ENCODE peak calls at places on chromosome 4, in five cellular contexts. One of them, this sample, is unnamed. For H3K4me1, the result is how much of the 10 kb centered on the place peaks cover.

GRCh38 chr4:126807132-126807531 is 825.6 kb upstream of the INTU start:
- DNase-seq in uterus: no peak
- DNase-seq in upper lobe of left lung: no peak
- DNase-seq in left ventricle myocardium inferior: no peak
- DNase-seq in adrenal gland: no peak
- DNase-seq in this sample: no peak

GRCh38 chr4:22500128-22500611 is 15.7 kb downstream of the ADGRA3 start:
- DNase-seq in adrenal gland: no peak
- DNase-seq in upper lobe of left lung: peak
- DNase-seq in left ventricle myocardium inferior: peak
- DNase-seq in uterus: no peak
- DNase-seq in this sample: no peak

GRCh38 chr4:139200102-139200501 is 23.1 kb upstream of the ELF2 start:
- DNase-seq in upper lobe of left lung: no peak
- DNase-seq in adrenal gland: no peak
- DNase-seq in uterus: no peak
- DNase-seq in left ventricle myocardium inferior: no peak
- DNase-seq in this sample: no peak

GRCh38 chr4:171288816-171289432 is 524.3 kb upstream of the GALNTL6 start:
- DNase-seq in left ventricle myocardium inferior: no peak
- DNase-seq in upper lobe of left lung: no peak
- DNase-seq in adrenal gland: no peak
- DNase-seq in uterus: no peak
- DNase-seq in this sample: no peak

GRCh38 chr4:55768291-55768690 is 51.3 kb upstream of the EXOC1L start:
- DNase-seq in uterus: no peak
- DNase-seq in left ventricle myocardium inferior: no peak
- DNase-seq in adrenal gland: no peak
- DNase-seq in upper lobe of left lung: no peak
- DNase-seq in this sample: no peak

GRCh38 chr4:123419885-123420743 is 23.5 kb downstream of the SPRY1 start:
- DNase-seq in uterus: no peak
- DNase-seq in upper lobe of left lung: no peak
- DNase-seq in left ventricle myocardium inferior: no peak
- DNase-seq in adrenal gland: no peak
- DNase-seq in this sample: no peak

GRCh38 chr4:13432453-13432852 is 51.7 kb downstream of the RAB28 start:
- DNase-seq in adrenal gland: no peak
- DNase-seq in uterus: no peak
- DNase-seq in left ventricle myocardium inferior: no peak
- DNase-seq in upper lobe of left lung: no peak
- DNase-seq in this sample: no peak

GRCh38 chr4:150305995-150306394 is 227.8 kb downstream of the DCLK2 start:
- DNase-seq in adrenal gland: no peak
- DNase-seq in upper lobe of left lung: no peak
- DNase-seq in left ventricle myocardium inferior: no peak
- DNase-seq in uterus: no peak
- DNase-seq in this sample: no peak

GRCh38 chr4:112765317-112765989 is 128.5 kb downstream of the LARP7 start:
- DNase-seq in upper lobe of left lung: no peak
- DNase-seq in uterus: no peak
- DNase-seq in left ventricle myocardium inferior: no peak
- DNase-seq in adrenal gland: no peak
- DNase-seq in this sample: no peak

GRCh38 chr4:80073362-80074008 is 456 bp upstream of the ANTXR2 start:
- DNase-seq in uterus: no peak
- DNase-seq in upper lobe of left lung: no peak
- DNase-seq in adrenal gland: no peak
- DNase-seq in left ventricle myocardium inferior: no peak
- DNase-seq in this sample: no peak

GRCh38 chr4:2166253-2166652 is 75.7 kb downstream of the HAUS3 start:
- DNase-seq in upper lobe of left lung: no peak
- DNase-seq in uterus: no peak
- DNase-seq in adrenal gland: no peak
- DNase-seq in left ventricle myocardium inferior: no peak
- DNase-seq in this sample: no peak

GRCh38 chr4:133130171-133130570 is 18.9 kb upstream of the PCDH10 start:
- DNase-seq in upper lobe of left lung: no peak
- DNase-seq in adrenal gland: no peak
- DNase-seq in left ventricle myocardium inferior: no peak
- DNase-seq in uterus: no peak
- DNase-seq in this sample: no peak

GRCh38 chr4:156476359-156476758 is 495.2 kb downstream of the PDGFC start:
- DNase-seq in adrenal gland: no peak
- DNase-seq in upper lobe of left lung: no peak
- DNase-seq in uterus: no peak
- DNase-seq in left ventricle myocardium inferior: no peak
- DNase-seq in this sample: no peak

GRCh38 chr4:29983890-29984289 is 736.3 kb upstream of the PCDH7 start:
- DNase-seq in left ventricle myocardium inferior: no peak
- DNase-seq in uterus: no peak
- DNase-seq in upper lobe of left lung: no peak
- DNase-seq in adrenal gland: no peak
- DNase-seq in this sample: no peak

GRCh38 chr4:95165926-95166524 is 382.7 kb downstream of the UNC5C start:
- DNase-seq in adrenal gland: peak
- DNase-seq in uterus: peak
- DNase-seq in upper lobe of left lung: no peak
- DNase-seq in left ventricle myocardium inferior: no peak
- DNase-seq in this sample: no peak

GRCh38 chr4:36325499-36325898 is 44.1 kb downstream of the DTHD1 start:
- DNase-seq in upper lobe of left lung: no peak
- DNase-seq in left ventricle myocardium inferior: no peak
- DNase-seq in adrenal gland: no peak
- DNase-seq in uterus: no peak
- DNase-seq in this sample: no peak

GRCh38 chr4:65917486-65917885 is 247.2 kb upstream of the EPHA5 start:
- DNase-seq in uterus: no peak
- DNase-seq in upper lobe of left lung: no peak
- DNase-seq in adrenal gland: no peak
- DNase-seq in left ventricle myocardium inferior: no peak
- DNase-seq in this sample: no peak

GRCh38 chr4:154164931-154165839 is 326.4 kb downstream of the DCHS2 start:
- DNase-seq in adrenal gland: no peak
- DNase-seq in left ventricle myocardium inferior: no peak
- DNase-seq in uterus: no peak
- DNase-seq in upper lobe of left lung: peak
- DNase-seq in this sample: no peak

GRCh38 chr4:88841635-88842034 is 144.0 kb upstream of the NAP1L5 start:
- DNase-seq in left ventricle myocardium inferior: no peak
- DNase-seq in upper lobe of left lung: no peak
- DNase-seq in uterus: no peak
- DNase-seq in adrenal gland: no peak
- DNase-seq in this sample: no peak

GRCh38 chr4:122005064-122005755 is 53.4 kb upstream of the TRPC3 start:
- DNase-seq in adrenal gland: no peak
- DNase-seq in uterus: no peak
- DNase-seq in upper lobe of left lung: no peak
- DNase-seq in left ventricle myocardium inferior: no peak
- DNase-seq in this sample: no peak

GRCh38 chr4:40003986-40004385 is 26.3 kb upstream of the PDS5A start:
- DNase-seq in left ventricle myocardium inferior: no peak
- DNase-seq in upper lobe of left lung: peak
- DNase-seq in adrenal gland: no peak
- DNase-seq in uterus: no peak
- DNase-seq in this sample: peak

DNA sequence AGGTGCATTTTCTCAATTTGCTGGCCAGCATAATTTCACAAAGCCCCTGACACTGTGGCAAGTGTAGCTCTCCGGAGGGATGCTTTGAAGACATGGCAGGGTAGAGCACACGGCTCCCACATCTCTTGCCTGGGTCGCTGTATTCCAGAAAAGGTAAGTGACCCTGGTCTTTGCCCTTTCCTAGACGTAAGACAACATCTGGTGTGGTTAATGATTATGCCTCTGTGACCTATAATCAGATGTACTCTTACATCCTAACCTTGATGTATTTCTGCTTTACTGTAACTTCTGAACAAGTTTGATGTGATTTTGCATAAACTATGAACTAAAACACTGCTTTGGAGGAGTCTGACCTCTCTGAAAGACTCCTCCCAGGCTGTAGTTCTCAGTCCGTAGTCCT is 59.1 kb upstream of the ACSL1 start:
- DNase-seq in adrenal gland: no peak
- DNase-seq in left ventricle myocardium inferior: no peak
- DNase-seq in uterus: no peak
- DNase-seq in upper lobe of left lung: no peak
- DNase-seq in this sample: no peak
- H3K4me1 ChIP-seq in adrenal gland: under half
- H3K4me1 ChIP-seq in left ventricle myocardium inferior: under half
- H3K4me1 ChIP-seq in uterus: under half
- H3K4me1 ChIP-seq in upper lobe of left lung: under half
- H3K4me1 ChIP-seq in this sample: under half

GRCh38 chr4:114036426-114036825 is 57.0 kb upstream of the ARSJ start:
- DNase-seq in left ventricle myocardium inferior: no peak
- DNase-seq in adrenal gland: no peak
- DNase-seq in uterus: no peak
- DNase-seq in upper lobe of left lung: no peak
- DNase-seq in this sample: no peak
- H3K4me1 ChIP-seq in left ventricle myocardium inferior: under half
- H3K4me1 ChIP-seq in adrenal gland: under half
- H3K4me1 ChIP-seq in uterus: under half
- H3K4me1 ChIP-seq in upper lobe of left lung: under half
- H3K4me1 ChIP-seq in this sample: under half

DNA sequence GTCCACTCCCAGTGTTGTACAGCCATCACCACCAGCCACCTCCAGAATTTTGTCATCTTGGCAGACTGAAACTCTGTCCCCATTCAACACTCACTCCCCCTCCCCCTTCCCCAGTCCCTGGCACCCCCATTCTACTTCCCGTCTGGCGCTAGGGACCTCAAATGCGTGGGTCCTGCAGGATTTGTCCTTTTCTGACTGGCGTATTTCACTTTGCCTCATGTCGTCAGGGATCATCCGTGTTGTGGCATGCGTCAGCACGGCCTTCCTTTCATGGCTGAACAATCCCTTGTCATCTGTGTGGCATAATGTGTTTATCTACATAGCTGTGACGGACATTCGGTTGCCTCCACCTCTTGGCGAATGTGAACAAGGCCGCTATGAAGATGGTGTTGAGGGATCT is 5.5 kb downstream of the TADA2B start:
- DNase-seq in adrenal gland: no peak
- DNase-seq in left ventricle myocardium inferior: no peak
- DNase-seq in upper lobe of left lung: no peak
- DNase-seq in uterus: no peak
- DNase-seq in this sample: no peak
- H3K4me1 ChIP-seq in adrenal gland: half or more
- H3K4me1 ChIP-seq in left ventricle myocardium inferior: half or more
- H3K4me1 ChIP-seq in upper lobe of left lung: under half
- H3K4me1 ChIP-seq in uterus: under half
- H3K4me1 ChIP-seq in this sample: half or more

GRCh38 chr4:38791005-38791404 is 8.2 kb upstream of the TLR10 start:
- DNase-seq in uterus: no peak
- DNase-seq in upper lobe of left lung: no peak
- DNase-seq in left ventricle myocardium inferior: no peak
- DNase-seq in adrenal gland: no peak
- DNase-seq in this sample: no peak
- H3K4me1 ChIP-seq in uterus: under half
- H3K4me1 ChIP-seq in upper lobe of left lung: under half
- H3K4me1 ChIP-seq in left ventricle myocardium inferior: under half
- H3K4me1 ChIP-seq in adrenal gland: under half
- H3K4me1 ChIP-seq in this sample: under half

GRCh38 chr4:109276482-109277095 is 25.9 kb downstream of the COL25A1 start:
- DNase-seq in upper lobe of left lung: no peak
- DNase-seq in left ventricle myocardium inferior: no peak
- DNase-seq in uterus: no peak
- DNase-seq in adrenal gland: no peak
- DNase-seq in this sample: no peak
- H3K4me1 ChIP-seq in upper lobe of left lung: under half
- H3K4me1 ChIP-seq in left ventricle myocardium inferior: under half
- H3K4me1 ChIP-seq in uterus: under half
- H3K4me1 ChIP-seq in adrenal gland: under half
- H3K4me1 ChIP-seq in this sample: under half